ENCODE peak calls at places on chromosomes 11 and 22, in ten cellular contexts. Q, R, J, A, G, B, E, P, V and D are unnamed samples.

GRCh38 chr11:108734956-108735559 is 70.2 kb downstream of the DDX10 start:
- DNase-seq in P (peak), V (no peak), R (no peak), A (no peak), J (peak), G (no peak), Q (no peak), B (no peak), E (peak), D (no peak)

GRCh38 chr11:5291207-5291838 is 10.4 kb downstream of the OR51B4 start:
- DNase-seq in R (no peak), P (peak), A (no peak), V (no peak), Q (peak), G (no peak), E (peak), B (no peak), J (peak), D (peak)

GRCh38 chr22:47098121-47098520 is 335.7 kb downstream of the TBC1D22A start:
- DNase-seq in V (no peak), E (no peak), J (no peak), B (no peak), G (no peak), R (no peak), Q (no peak), A (no peak), P (no peak), D (no peak)

GRCh38 chr22:42222140-42222539 is 48.3 kb downstream of the TCF20 start:
- DNase-seq in B (no peak), R (no peak), P (no peak), G (no peak), A (no peak), J (no peak), V (no peak), E (no peak), Q (no peak), D (no peak)

GRCh38 chr22:21975273-21975672 is 7.3 kb downstream of the TOP3B start:
- DNase-seq in P (no peak), Q (no peak), E (no peak), J (no peak), A (no peak), G (no peak), B (no peak), R (no peak), V (no peak), D (no peak)

GRCh38 chr11:112834277-112834755 is 126.9 kb upstream of the NCAM1 start:
- DNase-seq in R (no peak), E (peak), P (no peak), B (peak), G (no peak), Q (no peak), A (peak), V (no peak), J (no peak), D (no peak)

GRCh38 chr11:104051806-104052205 is 15.4 kb downstream of the DDI1 start:
- DNase-seq in V (no peak), Q (no peak), G (no peak), A (no peak), E (no peak), P (no peak), B (no peak), R (no peak), J (no peak), D (no peak)

GRCh38 chr22:31604137-31604705 is 57.8 kb downstream of the PISD start:
- DNase-seq in Q (no peak), E (no peak), P (no peak), A (no peak), G (no peak), R (peak), V (no peak), J (no peak), B (peak), D (no peak)

GRCh38 chr11:114121744-114122504 is 62.4 kb downstream of the ZBTB16 start:
- DNase-seq in P (no peak), J (no peak), Q (no peak), A (no peak), V (no peak), G (no peak), R (no peak), E (no peak), B (peak), D (no peak)

GRCh38 chr11:102810943-102811528 is 13.1 kb upstream of the MMP1 start:
- DNase-seq in J (peak), R (no peak), G (no peak), P (peak), A (no peak), Q (no peak), V (no peak), E (peak), B (no peak), D (peak)

GRCh38 chr11:15665368-15665871 is 550.7 kb downstream of the INSC start:
- DNase-seq in V (no peak), P (no peak), B (no peak), J (peak), Q (no peak), A (no peak), G (no peak), R (no peak), E (peak), D (no peak)

GRCh38 chr11:43903086-43903485 is 22.5 kb downstream of the ALKBH3 start:
- DNase-seq in J (no peak), B (no peak), V (no peak), E (no peak), Q (no peak), G (no peak), A (no peak), R (no peak), P (no peak), D (no peak)

GRCh38 chr11:61596990-61597389 is 16.1 kb upstream of the SYT7 start:
- DNase-seq in E (no peak), R (no peak), A (no peak), P (no peak), G (no peak), V (no peak), B (no peak), Q (no peak), J (no peak), D (no peak)

GRCh38 chr11:2287102-2287501 is 14.6 kb downstream of the C11orf21 start:
- DNase-seq in A (no peak), J (no peak), G (no peak), E (no peak), B (no peak), R (peak), Q (no peak), P (no peak), V (no peak), D (no peak)

GRCh38 chr11:63564056-63564784 is 1.0 kb upstream of the PLAAT2 start:
- DNase-seq in Q (peak), J (no peak), P (no peak), A (no peak), R (no peak), E (no peak), G (peak), V (no peak), B (peak), D (no peak)

GRCh38 chr11:112296044-112296443 is 35.4 kb upstream of the PLET1 start:
- DNase-seq in B (no peak), J (no peak), G (no peak), R (no peak), V (no peak), A (no peak), Q (no peak), P (no peak), E (no peak), D (no peak)

GRCh38 chr11:4680341-4680740 is 17.3 kb downstream of the OR51E2 start:
- DNase-seq in A (no peak), J (no peak), V (no peak), G (no peak), E (no peak), Q (no peak), R (no peak), P (no peak), B (peak), D (no peak)

GRCh38 chr11:131688056-131688693 is 317.8 kb downstream of the NTM start:
- DNase-seq in J (peak), A (peak), Q (peak), P (peak), G (peak), E (peak), V (no peak), B (peak), R (no peak), D (peak)

GRCh38 chr11:45457649-45458048 is 171.5 kb upstream of the SYT13 start:
- DNase-seq in V (no peak), B (no peak), E (peak), P (no peak), A (no peak), G (no peak), J (no peak), Q (no peak), R (no peak), D (no peak)

GRCh38 chr11:124745835-124746620 is 6.0 kb downstream of the VSIG2 start:
- DNase-seq in B (no peak), A (peak), J (no peak), P (no peak), V (no peak), Q (no peak), E (no peak), R (peak), G (no peak), D (peak)

GRCh38 chr11:123585206-123585605 is 69.2 kb downstream of the SCN3B start:
- DNase-seq in G (no peak), P (no peak), B (no peak), R (no peak), E (no peak), J (no peak), Q (peak), A (peak), V (no peak), D (no peak)